ENCODE peak calls at places on chromosomes 4 and X, in eight cellular contexts. Q, E, F, K, M, Z, B and W are unnamed samples.

GRCh38 chrX:130975947-130976346 is 72.9 kb upstream of the ENOX2 start:
- DNase-seq in Q (peak; percentile 57), E (peak; percentile 38), F (peak; percentile 53), K (no peak), M (no peak), Z (no peak), B (peak; percentile 70), W (no peak)

GRCh38 chrX:54807524-54808108 is at the start of gene MAGED2:
- DNase-seq in Q (no peak), E (peak; percentile 33), F (peak; percentile 56), K (no peak), M (peak; percentile 43), Z (peak; percentile 26), B (peak; percentile 39), W (no peak)

GRCh38 chrX:13078739-13079444 is 34.5 kb upstream of the FAM9C start:
- DNase-seq in Q (no peak), E (peak; percentile 41), F (peak; percentile 20), K (peak; percentile 48), M (peak; percentile 58), Z (peak; percentile 53), B (peak; percentile 83), W (no peak)

GRCh38 chr4:93475730-93476129 is 352.8 kb upstream of the ATOH1 start:
- DNase-seq in Q (peak; percentile 1), E (no peak), F (no peak), K (no peak), M (no peak), Z (no peak), B (peak; percentile 6), W (no peak)

GRCh38 chr4:53044651-53044960 is 182.5 kb downstream of the RASL11B start:
- DNase-seq in Q (no peak), E (no peak), F (no peak), K (no peak), M (no peak), Z (no peak), B (no peak), W (no peak)

GRCh38 chr4:39337841-39338240 is 28.3 kb downstream of the RFC1 start:
- DNase-seq in Q (no peak), E (no peak), F (no peak), K (no peak), M (no peak), Z (no peak), B (no peak), W (no peak)

GRCh38 chr4:88719381-88719780 is 21.8 kb upstream of the NAP1L5 start:
- DNase-seq in Q (no peak), E (no peak), F (no peak), K (no peak), M (no peak), Z (no peak), B (no peak), W (no peak)

GRCh38 chr4:38675167-38676121 is 11.4 kb downstream of the KLF3 start:
- DNase-seq in Q (peak; percentile 73), E (peak; percentile 90), F (peak; percentile 90), K (peak; percentile 86), M (peak; percentile 74), Z (peak; percentile 89), B (peak; percentile 86), W (no peak)

GRCh38 chr4:139692300-139693012 is 26.8 kb downstream of the MGST2 start:
- DNase-seq in Q (peak; percentile 11), E (no peak), F (peak; percentile 24), K (no peak), M (no peak), Z (no peak), B (no peak), W (no peak)

GRCh38 chrX:154313147-154313546 is 17.6 kb downstream of the TKTL1 start:
- DNase-seq in Q (no peak), E (no peak), F (no peak), K (no peak), M (no peak), Z (no peak), B (no peak), W (no peak)

GRCh38 chr4:23422878-23423277 is 467.0 kb downstream of the PPARGC1A start:
- DNase-seq in Q (no peak), E (no peak), F (peak; percentile 36), K (no peak), M (no peak), Z (no peak), B (no peak), W (no peak)

GRCh38 chrX:148500428-148501120 is at the start of gene AFF2:
- DNase-seq in Q (peak; percentile 8), E (no peak), F (peak; percentile 81), K (peak; percentile 28), M (no peak), Z (no peak), B (peak; percentile 16), W (no peak)

GRCh38 chr4:26023191-26023972 is 109.4 kb downstream of the SMIM20 start:
- DNase-seq in Q (no peak), E (no peak), F (no peak), K (no peak), M (no peak), Z (no peak), B (no peak), W (no peak)

GRCh38 chr4:89482248-89482647 is 174.6 kb upstream of the GPRIN3 start:
- DNase-seq in Q (peak; percentile 71), E (no peak), F (peak; percentile 61), K (no peak), M (no peak), Z (no peak), B (peak; percentile 66), W (no peak)

GRCh38 chr4:168782439-168782838 is 227.6 kb downstream of the CBR4 start:
- DNase-seq in Q (no peak), E (no peak), F (no peak), K (no peak), M (no peak), Z (no peak), B (no peak), W (no peak)

GRCh38 chr4:173159791-173160190 is 8.8 kb upstream of the GALNT7 start:
- DNase-seq in Q (no peak), E (no peak), F (no peak), K (no peak), M (no peak), Z (no peak), B (no peak), W (no peak)

GRCh38 chr4:77308843-77309242 is 151.8 kb downstream of the CCNG2 start:
- DNase-seq in Q (peak; percentile 24), E (no peak), F (peak; percentile 54), K (no peak), M (no peak), Z (no peak), B (peak; percentile 29), W (no peak)

GRCh38 chr4:137998666-137999429 is 243.3 kb downstream of the SLC7A11 start:
- DNase-seq in Q (no peak), E (no peak), F (no peak), K (no peak), M (no peak), Z (no peak), B (no peak), W (no peak)

GRCh38 chrX:45070116-45071007 is 130.3 kb downstream of the DIPK2B start:
- DNase-seq in Q (peak; percentile 70), E (no peak), F (peak; percentile 27), K (no peak), M (no peak), Z (peak; percentile 21), B (peak; percentile 69), W (no peak)

GRCh38 chrX:17374619-17375360 is at the start of gene NHS:
- DNase-seq in Q (peak; percentile 87), E (peak; percentile 75), F (peak; percentile 90), K (peak; percentile 65), M (peak; percentile 76), Z (peak; percentile 63), B (peak; percentile 78), W (peak; percentile 36)

GRCh38 chr4:177332119-177332518 is 22.4 kb downstream of the NEIL3 start:
- DNase-seq in Q (no peak), E (no peak), F (no peak), K (no peak), M (no peak), Z (no peak), B (no peak), W (no peak)

GRCh38 chrX:41733939-41734338 is 10.0 kb downstream of the GPR82 start:
- DNase-seq in Q (no peak), E (no peak), F (no peak), K (no peak), M (no peak), Z (no peak), B (no peak), W (no peak)
- H3K4me1 ChIP-seq in Q (peaks cover 4% of the 10 kb centered on the region), E (no peaks in the 10 kb centered on the region), F (peaks cover 5% of the 10 kb centered on the region), K (no peaks in the 10 kb centered on the region), M (no peaks in the 10 kb centered on the region), Z (peaks cover 14% of the 10 kb centered on the region), B (no peaks in the 10 kb centered on the region), W (no peaks in the 10 kb centered on the region)

DNA sequence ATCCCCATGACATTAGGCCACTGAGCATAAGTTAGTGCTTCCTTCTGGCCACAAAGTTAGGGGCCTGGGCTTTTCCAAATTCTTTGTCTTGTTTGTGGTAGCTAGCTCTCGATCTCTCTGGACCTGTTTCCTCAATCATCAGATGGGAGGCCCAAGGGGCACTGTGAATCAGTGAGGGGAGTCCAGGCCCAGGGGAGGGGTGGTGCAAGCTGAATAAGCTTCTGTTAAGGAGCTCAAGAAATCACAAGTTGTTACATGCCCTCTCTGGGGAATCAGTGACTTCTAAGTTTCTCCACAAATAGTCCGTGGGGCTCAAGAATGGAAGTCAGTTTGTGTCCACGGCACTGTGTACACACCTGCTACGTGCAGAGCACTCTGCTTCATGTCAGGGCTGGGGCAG is 15.1 kb downstream of the AWAT2 start:
- DNase-seq in Q (no peak), E (no peak), F (no peak), K (no peak), M (no peak), Z (no peak), B (no peak), W (no peak)
- H3K27ac ChIP-seq in Q (no peak overlapping the region), E (no peak overlapping the region), F (no peak overlapping the region), K (no peak overlapping the region), M (no peak overlapping the region), Z (no peak overlapping the region), B (no peak overlapping the region), W (no peak overlapping the region)

DNA sequence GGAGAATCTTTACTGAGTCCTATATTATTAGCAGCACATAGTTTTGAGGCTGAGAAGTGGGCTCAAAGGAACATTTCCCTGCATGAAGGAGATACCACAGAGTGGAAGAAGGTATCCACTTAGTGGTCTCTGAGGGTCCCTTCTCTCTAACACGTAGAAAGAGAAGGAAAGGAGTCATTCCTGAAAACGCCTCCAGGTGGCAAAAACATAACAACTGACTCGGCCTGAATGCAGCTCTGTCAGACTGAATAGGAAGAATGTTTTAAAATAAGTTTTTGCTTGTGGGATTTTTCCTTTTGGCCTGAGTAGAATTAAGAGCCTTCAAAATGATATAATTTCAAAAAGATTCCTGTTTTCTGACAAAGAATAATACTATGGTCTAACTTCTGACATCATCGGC is 23.3 kb downstream of the RPGR start:
- DNase-seq in Q (peak; percentile 22), E (no peak), F (peak; percentile 14), K (no peak), M (no peak), Z (no peak), B (peak; percentile 19), W (no peak)
- TF ChIP-seq CTCF in Q (no peak), E (no peak), F (peak; percentile 41), K (no peak), M (no peak), Z (no peak), B (peak; percentile 19), W (no peak)

DNA sequence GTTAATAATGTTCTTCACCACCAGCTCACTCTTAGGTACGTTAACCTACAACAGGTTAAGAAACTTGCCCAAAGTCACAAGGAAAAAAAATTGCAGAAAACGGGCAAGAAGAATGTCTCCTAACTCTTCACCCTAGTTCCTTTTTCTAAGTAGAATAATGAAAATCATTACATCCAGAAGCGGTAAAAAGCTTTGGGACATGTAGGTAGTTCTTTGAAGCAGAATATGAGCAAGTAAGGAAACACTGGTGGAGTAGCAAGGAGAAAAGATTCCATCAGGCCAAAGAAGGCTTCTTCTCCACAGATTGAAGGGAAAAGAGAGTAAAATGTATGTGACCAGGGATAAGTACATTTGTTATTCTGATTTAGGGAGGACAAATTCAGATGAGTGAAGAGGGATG is 4.1 kb downstream of the CAMK2D start:
- DNase-seq in Q (no peak), E (no peak), F (no peak), K (no peak), M (no peak), Z (no peak), B (no peak), W (no peak)
- H3K4me1 ChIP-seq in Q (peaks cover 34% of the 10 kb centered on the region), E (peaks cover 9% of the 10 kb centered on the region), F (peaks cover 13% of the 10 kb centered on the region), K (peaks cover 69% of the 10 kb centered on the region), M (peaks cover 6% of the 10 kb centered on the region), Z (peaks cover 64% of the 10 kb centered on the region), B (peaks cover 4% of the 10 kb centered on the region), W (peaks cover 3% of the 10 kb centered on the region)